ENCODE peak calls at places on chromosomes 3 and 15, in eight cellular contexts. One of them, this sample, is unnamed.

GRCh38 chr3:67602816-67603215 is 51.6 kb downstream of the SUCLG2 start:
- DNase-seq in neural crest cell: no peak
- DNase-seq in thyroid gland: no peak
- DNase-seq in dorsolateral prefrontal cortex: no peak
- DNase-seq in WERI-Rb-1: no peak
- DNase-seq in CD4-positive, alpha-beta T cell: no peak
- DNase-seq in fibroblast of pulmonary artery: no peak
- DNase-seq in glutamatergic neuron: no peak
- DNase-seq in this sample: no peak

GRCh38 chr3:196563721-196564225 is 4.6 kb downstream of the WDR53 start:
- DNase-seq in neural crest cell: no peak
- DNase-seq in thyroid gland: no peak
- DNase-seq in dorsolateral prefrontal cortex: no peak
- DNase-seq in WERI-Rb-1: no peak
- DNase-seq in CD4-positive, alpha-beta T cell: no peak
- DNase-seq in fibroblast of pulmonary artery: peak; percentile 56
- DNase-seq in glutamatergic neuron: no peak
- DNase-seq in this sample: no peak

GRCh38 chr3:193910886-193911738 is 224.8 kb upstream of the HES1 start:
- DNase-seq in neural crest cell: no peak
- DNase-seq in thyroid gland: peak; percentile 62
- DNase-seq in dorsolateral prefrontal cortex: no peak
- DNase-seq in WERI-Rb-1: no peak
- DNase-seq in CD4-positive, alpha-beta T cell: no peak
- DNase-seq in fibroblast of pulmonary artery: no peak
- DNase-seq in glutamatergic neuron: no peak
- DNase-seq in this sample: no peak

GRCh38 chr3:193712938-193713337 is 119.9 kb downstream of the OPA1 start:
- DNase-seq in neural crest cell: no peak
- DNase-seq in thyroid gland: no peak
- DNase-seq in dorsolateral prefrontal cortex: no peak
- DNase-seq in WERI-Rb-1: no peak
- DNase-seq in CD4-positive, alpha-beta T cell: no peak
- DNase-seq in fibroblast of pulmonary artery: no peak
- DNase-seq in glutamatergic neuron: no peak
- DNase-seq in this sample: no peak

GRCh38 chr15:60854858-60855568 is 374.1 kb downstream of the RORA start:
- DNase-seq in neural crest cell: no peak
- DNase-seq in thyroid gland: no peak
- DNase-seq in dorsolateral prefrontal cortex: no peak
- DNase-seq in WERI-Rb-1: peak; percentile 19
- DNase-seq in CD4-positive, alpha-beta T cell: no peak
- DNase-seq in fibroblast of pulmonary artery: no peak
- DNase-seq in glutamatergic neuron: no peak
- DNase-seq in this sample: no peak

GRCh38 chr3:169118666-169119370 is 544.7 kb downstream of the MECOM start:
- DNase-seq in neural crest cell: no peak
- DNase-seq in thyroid gland: peak; percentile 60
- DNase-seq in dorsolateral prefrontal cortex: no peak
- DNase-seq in WERI-Rb-1: no peak
- DNase-seq in CD4-positive, alpha-beta T cell: no peak
- DNase-seq in fibroblast of pulmonary artery: no peak
- DNase-seq in glutamatergic neuron: no peak
- DNase-seq in this sample: no peak

GRCh38 chr3:154181127-154181691 is 60.0 kb downstream of the ARHGEF26 start:
- DNase-seq in neural crest cell: no peak
- DNase-seq in thyroid gland: peak; percentile 46
- DNase-seq in dorsolateral prefrontal cortex: no peak
- DNase-seq in WERI-Rb-1: peak; percentile 9
- DNase-seq in CD4-positive, alpha-beta T cell: no peak
- DNase-seq in fibroblast of pulmonary artery: peak; percentile 28
- DNase-seq in glutamatergic neuron: no peak
- DNase-seq in this sample: peak; percentile 47

GRCh38 chr3:40120816-40121215 is 188.7 kb upstream of the EIF1B start:
- DNase-seq in neural crest cell: no peak
- DNase-seq in thyroid gland: peak; percentile 65
- DNase-seq in dorsolateral prefrontal cortex: no peak
- DNase-seq in WERI-Rb-1: no peak
- DNase-seq in CD4-positive, alpha-beta T cell: no peak
- DNase-seq in fibroblast of pulmonary artery: peak; percentile 29
- DNase-seq in glutamatergic neuron: no peak
- DNase-seq in this sample: no peak

GRCh38 chr3:49719214-49719884 is at the start of gene AMIGO3:
- DNase-seq in neural crest cell: peak; percentile 90
- DNase-seq in thyroid gland: peak; percentile 99
- DNase-seq in dorsolateral prefrontal cortex: peak; percentile 96
- DNase-seq in WERI-Rb-1: peak; percentile 96
- DNase-seq in CD4-positive, alpha-beta T cell: peak; percentile 71
- DNase-seq in fibroblast of pulmonary artery: peak; percentile 89
- DNase-seq in glutamatergic neuron: peak; percentile 97
- DNase-seq in this sample: peak; percentile 91

GRCh38 chr15:70854669-70854976 is 666 bp upstream of the LARP6 start:
- DNase-seq in neural crest cell: no peak
- DNase-seq in thyroid gland: no peak
- DNase-seq in dorsolateral prefrontal cortex: no peak
- DNase-seq in WERI-Rb-1: no peak
- DNase-seq in CD4-positive, alpha-beta T cell: no peak
- DNase-seq in fibroblast of pulmonary artery: peak; percentile 46
- DNase-seq in glutamatergic neuron: no peak
- DNase-seq in this sample: no peak
- TF ChIP-seq CTCF in neural crest cell: no peak
- TF ChIP-seq CTCF in thyroid gland: no peak
- TF ChIP-seq CTCF in dorsolateral prefrontal cortex: peak; percentile 46
- TF ChIP-seq CTCF in WERI-Rb-1: no peak
- TF ChIP-seq CTCF in CD4-positive, alpha-beta T cell: no peak
- TF ChIP-seq CTCF in fibroblast of pulmonary artery: no peak
- TF ChIP-seq CTCF in glutamatergic neuron: no peak
- TF ChIP-seq CTCF in this sample: no peak

DNA sequence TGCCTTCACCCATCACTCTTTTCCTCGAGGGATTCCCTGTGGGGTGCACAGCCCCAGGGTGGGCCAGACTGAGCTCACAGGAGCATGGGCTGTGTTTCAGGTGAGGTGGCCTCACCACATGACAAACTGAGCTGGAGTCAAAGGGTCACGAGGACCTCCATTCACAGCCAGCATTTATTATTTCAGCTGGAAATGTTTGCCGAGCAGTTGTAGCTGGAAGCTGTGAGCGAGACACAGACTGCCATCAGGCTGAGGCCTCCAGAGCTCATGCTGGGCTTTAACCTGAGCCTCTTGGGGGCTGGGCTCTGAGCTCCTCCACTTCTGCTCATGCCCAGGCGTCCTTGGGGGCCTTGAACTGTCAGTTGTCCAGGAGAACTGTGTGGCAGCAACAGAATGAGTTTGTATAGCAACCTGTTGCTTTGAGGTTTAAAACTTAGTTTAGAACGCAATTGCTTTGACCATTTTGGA is 57.5 kb downstream of the FLNB start:
- DNase-seq in neural crest cell: no peak
- DNase-seq in thyroid gland: no peak
- DNase-seq in dorsolateral prefrontal cortex: no peak
- DNase-seq in WERI-Rb-1: no peak
- DNase-seq in CD4-positive, alpha-beta T cell: no peak
- DNase-seq in fibroblast of pulmonary artery: no peak
- DNase-seq in glutamatergic neuron: no peak
- DNase-seq in this sample: no peak
- TF ChIP-seq CTCF in neural crest cell: no peak
- TF ChIP-seq CTCF in thyroid gland: no peak
- TF ChIP-seq CTCF in dorsolateral prefrontal cortex: no peak
- TF ChIP-seq CTCF in WERI-Rb-1: no peak
- TF ChIP-seq CTCF in CD4-positive, alpha-beta T cell: no peak
- TF ChIP-seq CTCF in fibroblast of pulmonary artery: no peak
- TF ChIP-seq CTCF in glutamatergic neuron: no peak
- TF ChIP-seq CTCF in this sample: no peak

DNA sequence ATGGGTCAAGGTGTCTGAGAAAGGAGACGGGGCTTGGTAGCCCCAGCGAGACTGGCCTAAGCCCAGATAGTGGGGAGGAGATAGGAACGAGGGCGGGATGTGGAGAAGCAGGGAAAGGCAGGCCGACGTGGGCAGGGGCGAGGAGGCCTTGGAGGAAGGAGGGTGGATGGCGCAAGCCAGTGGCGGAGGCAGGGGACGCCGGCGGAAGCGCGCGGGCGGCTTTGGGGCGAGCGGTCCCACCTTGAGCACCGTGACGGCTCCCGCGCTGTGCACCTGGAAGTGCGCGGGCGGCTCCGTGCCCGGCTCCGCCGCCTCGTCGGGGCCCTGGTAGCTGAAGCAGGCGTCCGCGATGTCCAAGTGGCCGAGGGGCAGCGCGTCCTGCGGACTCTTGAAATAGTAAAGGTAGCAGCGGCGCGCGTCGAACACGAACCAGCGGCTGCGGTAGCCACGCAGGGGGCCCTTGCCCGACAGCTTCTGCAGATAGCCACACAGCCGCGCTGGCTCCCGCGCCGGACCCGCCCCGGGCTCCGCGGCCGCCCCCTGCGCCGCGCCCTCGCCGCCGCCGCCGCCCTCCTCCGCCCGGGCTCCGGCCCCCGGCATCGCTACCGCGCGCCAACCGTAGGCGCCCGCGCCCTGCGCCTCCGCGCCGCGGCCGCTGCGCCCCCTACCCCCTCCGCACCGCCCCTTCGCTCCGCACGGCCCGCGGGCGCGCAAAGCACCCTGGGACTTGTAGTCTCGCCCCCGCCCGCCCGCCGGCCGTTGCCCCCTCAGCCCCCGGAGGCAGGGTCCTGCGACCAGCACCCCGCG is at the start of gene TBC1D2B:
- DNase-seq in neural crest cell: peak; percentile 56
- DNase-seq in thyroid gland: peak; percentile 60
- DNase-seq in dorsolateral prefrontal cortex: peak; percentile 41
- DNase-seq in WERI-Rb-1: peak; percentile 62
- DNase-seq in CD4-positive, alpha-beta T cell: peak; percentile 57
- DNase-seq in fibroblast of pulmonary artery: peak; percentile 60
- DNase-seq in glutamatergic neuron: peak; percentile 82
- DNase-seq in this sample: peak; percentile 50
- TF ChIP-seq CTCF in neural crest cell: no peak
- TF ChIP-seq CTCF in thyroid gland: no peak
- TF ChIP-seq CTCF in dorsolateral prefrontal cortex: no peak
- TF ChIP-seq CTCF in WERI-Rb-1: peak; percentile 10
- TF ChIP-seq CTCF in CD4-positive, alpha-beta T cell: no peak
- TF ChIP-seq CTCF in fibroblast of pulmonary artery: no peak
- TF ChIP-seq CTCF in glutamatergic neuron: no peak
- TF ChIP-seq CTCF in this sample: no peak

GRCh38 chr3:182829761-182830405 is 36.6 kb downstream of the ATP11B start:
- DNase-seq in neural crest cell: no peak
- DNase-seq in thyroid gland: no peak
- DNase-seq in dorsolateral prefrontal cortex: no peak
- DNase-seq in WERI-Rb-1: no peak
- DNase-seq in CD4-positive, alpha-beta T cell: no peak
- DNase-seq in fibroblast of pulmonary artery: no peak
- DNase-seq in glutamatergic neuron: no peak
- DNase-seq in this sample: no peak
- TF ChIP-seq CTCF in neural crest cell: no peak
- TF ChIP-seq CTCF in thyroid gland: no peak
- TF ChIP-seq CTCF in dorsolateral prefrontal cortex: no peak
- TF ChIP-seq CTCF in WERI-Rb-1: no peak
- TF ChIP-seq CTCF in CD4-positive, alpha-beta T cell: no peak
- TF ChIP-seq CTCF in fibroblast of pulmonary artery: no peak
- TF ChIP-seq CTCF in glutamatergic neuron: no peak
- TF ChIP-seq CTCF in this sample: no peak

DNA sequence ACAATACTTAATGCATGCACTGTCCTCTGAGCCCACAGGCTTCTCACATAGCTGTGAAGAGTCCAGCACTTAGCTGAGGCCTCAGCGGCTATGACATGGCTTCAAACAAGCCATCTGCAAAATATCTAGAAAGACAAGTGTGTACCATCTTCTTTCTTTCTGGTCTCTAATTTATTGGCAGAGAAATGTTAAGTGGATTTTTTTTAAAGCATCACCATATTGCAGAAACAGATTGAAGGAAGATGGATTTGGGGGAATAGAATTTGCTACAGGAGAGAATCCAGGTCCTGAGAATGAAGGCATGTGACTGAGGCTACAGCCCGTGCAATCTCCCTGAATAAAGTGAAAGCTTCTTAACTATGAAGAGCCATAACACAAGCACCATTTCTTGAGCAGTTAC is 567.3 kb downstream of the PDCD6IP start:
- DNase-seq in neural crest cell: no peak
- DNase-seq in thyroid gland: no peak
- DNase-seq in dorsolateral prefrontal cortex: no peak
- DNase-seq in WERI-Rb-1: no peak
- DNase-seq in CD4-positive, alpha-beta T cell: no peak
- DNase-seq in fibroblast of pulmonary artery: no peak
- DNase-seq in glutamatergic neuron: no peak
- DNase-seq in this sample: no peak
- TF ChIP-seq CTCF in neural crest cell: no peak
- TF ChIP-seq CTCF in thyroid gland: no peak
- TF ChIP-seq CTCF in dorsolateral prefrontal cortex: no peak
- TF ChIP-seq CTCF in WERI-Rb-1: no peak
- TF ChIP-seq CTCF in CD4-positive, alpha-beta T cell: no peak
- TF ChIP-seq CTCF in fibroblast of pulmonary artery: no peak
- TF ChIP-seq CTCF in glutamatergic neuron: no peak
- TF ChIP-seq CTCF in this sample: no peak

GRCh38 chr3:147380996-147381376 is 25.4 kb downstream of the ZIC4 start:
- DNase-seq in neural crest cell: no peak
- DNase-seq in thyroid gland: no peak
- DNase-seq in dorsolateral prefrontal cortex: no peak
- DNase-seq in WERI-Rb-1: no peak
- DNase-seq in CD4-positive, alpha-beta T cell: no peak
- DNase-seq in fibroblast of pulmonary artery: no peak
- DNase-seq in glutamatergic neuron: no peak
- DNase-seq in this sample: no peak

GRCh38 chr3:147385059-147386012 is 21.0 kb downstream of the ZIC4 start:
- DNase-seq in neural crest cell: no peak
- DNase-seq in thyroid gland: no peak
- DNase-seq in dorsolateral prefrontal cortex: no peak
- DNase-seq in WERI-Rb-1: no peak
- DNase-seq in CD4-positive, alpha-beta T cell: no peak
- DNase-seq in fibroblast of pulmonary artery: no peak
- DNase-seq in glutamatergic neuron: no peak
- DNase-seq in this sample: no peak

GRCh38 chr3:147384210-147385058 is 21.9 kb downstream of the ZIC4 start:
- DNase-seq in neural crest cell: no peak
- DNase-seq in thyroid gland: no peak
- DNase-seq in dorsolateral prefrontal cortex: no peak
- DNase-seq in WERI-Rb-1: no peak
- DNase-seq in CD4-positive, alpha-beta T cell: no peak
- DNase-seq in fibroblast of pulmonary artery: no peak
- DNase-seq in glutamatergic neuron: no peak
- DNase-seq in this sample: no peak

GRCh38 chr3:147381610-147382009 is 24.7 kb downstream of the ZIC4 start:
- DNase-seq in neural crest cell: no peak
- DNase-seq in thyroid gland: no peak
- DNase-seq in dorsolateral prefrontal cortex: no peak
- DNase-seq in WERI-Rb-1: no peak
- DNase-seq in CD4-positive, alpha-beta T cell: no peak
- DNase-seq in fibroblast of pulmonary artery: no peak
- DNase-seq in glutamatergic neuron: no peak
- DNase-seq in this sample: no peak

DNA sequence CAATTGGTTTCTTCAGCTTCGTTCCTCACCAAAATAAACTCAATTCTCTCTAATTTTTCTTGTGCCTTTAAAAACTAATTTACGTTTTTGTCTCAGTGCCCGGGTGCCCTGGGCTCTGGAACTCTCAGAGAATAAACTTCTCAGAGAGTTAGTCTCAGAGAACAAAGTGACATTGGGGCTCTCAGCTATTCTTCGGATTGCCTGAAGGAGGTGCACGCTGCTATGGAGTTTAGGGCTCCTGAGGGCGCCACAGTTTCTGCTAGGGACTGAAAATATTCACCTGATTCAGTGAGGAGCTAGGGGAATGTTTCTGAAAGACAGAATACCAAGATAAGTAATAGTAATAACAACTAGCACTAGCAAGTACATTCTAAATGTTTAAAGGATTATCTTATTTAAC is 22.7 kb downstream of the ZIC4 start:
- DNase-seq in neural crest cell: no peak
- DNase-seq in thyroid gland: no peak
- DNase-seq in dorsolateral prefrontal cortex: no peak
- DNase-seq in WERI-Rb-1: no peak
- DNase-seq in CD4-positive, alpha-beta T cell: no peak
- DNase-seq in fibroblast of pulmonary artery: no peak
- DNase-seq in glutamatergic neuron: no peak
- DNase-seq in this sample: no peak
- TF ChIP-seq CTCF in neural crest cell: peak; percentile 43
- TF ChIP-seq CTCF in thyroid gland: no peak
- TF ChIP-seq CTCF in dorsolateral prefrontal cortex: peak; percentile 42
- TF ChIP-seq CTCF in WERI-Rb-1: peak; percentile 27
- TF ChIP-seq CTCF in CD4-positive, alpha-beta T cell: no peak
- TF ChIP-seq CTCF in fibroblast of pulmonary artery: peak; percentile 24
- TF ChIP-seq CTCF in glutamatergic neuron: no peak
- TF ChIP-seq CTCF in this sample: no peak